ENCODE peak calls at places on chromosome 16, in four cellular contexts. P is activated CD8-positive, alpha-beta memory T cell treated with anti-CD3 and anti-CD28 coated beads for 48 hours; R is AG09319; B is hepatic stellate cell. X is an unnamed sample.

GRCh38 chr16:28876973-28877641 is 1.2 kb upstream of the ATP2A1 start:
- DNase-seq in P (no peak), R (no peak), B (no peak), X (no peak)

GRCh38 chr16:2686912-2687507 is 4.7 kb downstream of the KCTD5 start:
- DNase-seq in P (no peak), R (no peak), B (no peak), X (no peak)

GRCh38 chr16:51151435-51151950 is 423 bp upstream of the SALL1 start:
- DNase-seq in P (no peak), R (peak; percentile 64), B (no peak), X (peak; percentile 93)

GRCh38 chr16:12090162-12090552 is 113.6 kb downstream of the SNX29 start:
- DNase-seq in P (no peak), R (no peak), B (no peak), X (no peak)

GRCh38 chr16:84278968-84279367 is 15.7 kb upstream of the WFDC1 start:
- DNase-seq in P (no peak), R (no peak), B (no peak), X (no peak)

GRCh38 chr16:67447508-67448076 is 16.7 kb downstream of the HSD11B2 start:
- DNase-seq in P (peak; percentile 46), R (no peak), B (peak; percentile 56), X (no peak)

GRCh38 chr16:30903596-30903995 is 7.2 kb downstream of the CTF1 start:
- DNase-seq in P (no peak), R (no peak), B (peak; percentile 26), X (no peak)

GRCh38 chr16:82034981-82035612 is at the start of gene HSD17B2:
- DNase-seq in P (no peak), R (no peak), B (no peak), X (peak; percentile 15)

GRCh38 chr16:56356276-56357241 is 68.8 kb downstream of the AMFR start:
- DNase-seq in P (peak; percentile 30), R (peak; percentile 66), B (peak; percentile 96), X (peak; percentile 89)

GRCh38 chr16:61993076-61993475 is 43.2 kb downstream of the CDH8 start:
- DNase-seq in P (no peak), R (no peak), B (no peak), X (no peak)

GRCh38 chr16:50718061-50718760 is 23.7 kb upstream of the CYLD start:
- DNase-seq in P (no peak), R (no peak), B (peak; percentile 36), X (no peak)

GRCh38 chr16:58127033-58127556 is 2.1 kb downstream of the CFAP20 start:
- DNase-seq in P (no peak), R (peak; percentile 36), B (no peak), X (peak; percentile 61)

GRCh38 chr16:86618431-86619262 is 40.3 kb downstream of the FOXL1 start:
- DNase-seq in P (no peak), R (no peak), B (peak; percentile 82), X (no peak)

GRCh38 chr16:27245276-27246231 is 23.0 kb downstream of the NSMCE1 start:
- DNase-seq in P (no peak), R (peak; percentile 93), B (peak; percentile 65), X (peak; percentile 81)

GRCh38 chr16:17470871-17471744 is at the start of gene XYLT1:
- DNase-seq in P (no peak), R (peak; percentile 86), B (peak; percentile 87), X (peak; percentile 89)

GRCh38 chr16:52555572-52555971 is 8.6 kb upstream of the TOX3 start:
- DNase-seq in P (no peak), R (no peak), B (no peak), X (no peak)

GRCh38 chr16:69937465-69937951 is 13.6 kb upstream of the CLEC18A start:
- DNase-seq in P (no peak), R (no peak), B (no peak), X (no peak)

GRCh38 chr16:74951676-74952075 is 33.2 kb downstream of the WDR59 start:
- DNase-seq in P (no peak), R (no peak), B (no peak), X (no peak)

GRCh38 chr16:56354016-56354415 is 71.3 kb downstream of the AMFR start:
- DNase-seq in P (no peak), R (no peak), B (no peak), X (no peak)

GRCh38 chr16:85428168-85428898 is 184.8 kb upstream of the GSE1 start:
- DNase-seq in P (no peak), R (no peak), B (peak; percentile 47), X (no peak)

GRCh38 chr16:28538733-28539596 is at the start of gene NUPR1:
- DNase-seq in P (no peak), R (peak; percentile 98), B (peak; percentile 97), X (peak; percentile 91)

GRCh38 chr16:85759136-85759535 is 8.2 kb upstream of the C16orf74 start:
- DNase-seq in P (no peak), R (no peak), B (no peak), X (no peak)

GRCh38 chr16:56353054-56353921 is 72.1 kb downstream of the AMFR start:
- DNase-seq in P (no peak), R (no peak), B (no peak), X (no peak)

GRCh38 chr16:10740845-10741208 is 2.8 kb upstream of the NUBP1 start:
- DNase-seq in P (no peak), R (no peak), B (no peak), X (no peak)

GRCh38 chr16:87541004-87541881 is 48.4 kb upstream of the ZCCHC14 start:
- DNase-seq in P (no peak), R (no peak), B (peak; percentile 97), X (peak; percentile 87)

GRCh38 chr16:73448970-73449369 is 401.0 kb upstream of the ZFHX3 start:
- DNase-seq in P (no peak), R (no peak), B (no peak), X (no peak)

GRCh38 chr16:27455700-27456099 is 53.7 kb downstream of the IL21R start:
- DNase-seq in P (no peak), R (no peak), B (no peak), X (no peak)

GRCh38 chr16:88505405-88506082 is 52.5 kb downstream of the ZFPM1 start:
- DNase-seq in P (no peak), R (no peak), B (no peak), X (no peak)

GRCh38 chr16:75097941-75098897 is 18.4 kb downstream of the LDHD start:
- DNase-seq in P (peak; percentile 64), R (no peak), B (no peak), X (no peak)

X was measured in astrocyte of the spinal cord.